ENCODE peak calls at places on chromosomes 6 and 20, in eight cellular contexts. G is mesendoderm, Q is neural progenitor cell, R is neuronal stem cell, W is GM23338, M is IMR-90, L is fibroblast of lung, S is PC-3. U is an unnamed sample.

GRCh38 chr20:10209091-10209490 is 9.5 kb upstream of the SNAP25 start:
- DNase-seq in G (no peak), Q (no peak), R (no peak), W (no peak), M (peak; percentile 73), L (peak; percentile 55), S (no peak), U (no peak)

GRCh38 chr20:20367681-20368413 is at the start of gene INSM1:
- DNase-seq in G (peak; percentile 40), Q (peak; percentile 90), R (peak; percentile 73), W (peak; percentile 75), M (no peak), L (no peak), S (no peak), U (no peak)

GRCh38 chr6:154595538-154595937 is 85.1 kb upstream of the CNKSR3 start:
- DNase-seq in G (no peak), Q (no peak), R (no peak), W (no peak), M (no peak), L (no peak), S (no peak), U (no peak)

GRCh38 chr6:2396856-2397640 is 151.6 kb upstream of the GMDS start:
- DNase-seq in G (no peak), Q (no peak), R (no peak), W (no peak), M (peak; percentile 85), L (peak; percentile 86), S (no peak), U (no peak)

GRCh38 chr6:130282234-130282995 is 59.7 kb upstream of the SAMD3 start:
- DNase-seq in G (peak; percentile 54), Q (peak; percentile 49), R (no peak), W (peak; percentile 47), M (peak; percentile 45), L (peak; percentile 13), S (peak; percentile 41), U (no peak)

GRCh38 chr20:58649288-58650180 is 1.5 kb upstream of the STX16 start:
- DNase-seq in G (no peak), Q (peak; percentile 51), R (peak; percentile 24), W (peak; percentile 58), M (no peak), L (no peak), S (no peak), U (peak; percentile 50)

GRCh38 chr20:54475334-54476287 is at the start of gene DOK5:
- DNase-seq in G (peak; percentile 71), Q (peak; percentile 74), R (no peak), W (peak; percentile 80), M (peak; percentile 12), L (peak; percentile 72), S (no peak), U (no peak)

GRCh38 chr6:70524721-70525286 is 41.9 kb upstream of the SDHAF4 start:
- DNase-seq in G (no peak), Q (no peak), R (no peak), W (no peak), M (peak; percentile 0), L (no peak), S (no peak), U (no peak)

GRCh38 chr6:26103141-26103769 is 16.0 kb downstream of the HFE start:
- DNase-seq in G (peak; percentile 60), Q (peak; percentile 26), R (no peak), W (no peak), M (peak; percentile 77), L (peak; percentile 81), S (peak; percentile 75), U (no peak)

GRCh38 chr6:1131285-1132079 is 180.4 kb upstream of the FOXQ1 start:
- DNase-seq in G (no peak), Q (no peak), R (no peak), W (no peak), M (peak; percentile 94), L (peak; percentile 62), S (peak; percentile 60), U (no peak)

GRCh38 chr20:38426006-38426405 is 9.1 kb downstream of the SNHG17 start:
- DNase-seq in G (no peak), Q (no peak), R (no peak), W (no peak), M (peak; percentile 95), L (peak; percentile 93), S (peak; percentile 80), U (no peak)

GRCh38 chr6:169839898-169840631 is 88.6 kb downstream of the ERMARD start:
- DNase-seq in G (no peak), Q (no peak), R (no peak), W (no peak), M (no peak), L (no peak), S (no peak), U (no peak)

GRCh38 chr6:169843110-169843509 is 91.7 kb downstream of the ERMARD start:
- DNase-seq in G (no peak), Q (no peak), R (no peak), W (no peak), M (no peak), L (no peak), S (no peak), U (no peak)

GRCh38 chr6:169839493-169839892 is 88.1 kb downstream of the ERMARD start:
- DNase-seq in G (no peak), Q (no peak), R (no peak), W (no peak), M (no peak), L (no peak), S (no peak), U (no peak)

GRCh38 chr6:169841907-169842606 is 90.6 kb downstream of the ERMARD start:
- DNase-seq in G (no peak), Q (no peak), R (no peak), W (no peak), M (no peak), L (no peak), S (no peak), U (no peak)

DNA sequence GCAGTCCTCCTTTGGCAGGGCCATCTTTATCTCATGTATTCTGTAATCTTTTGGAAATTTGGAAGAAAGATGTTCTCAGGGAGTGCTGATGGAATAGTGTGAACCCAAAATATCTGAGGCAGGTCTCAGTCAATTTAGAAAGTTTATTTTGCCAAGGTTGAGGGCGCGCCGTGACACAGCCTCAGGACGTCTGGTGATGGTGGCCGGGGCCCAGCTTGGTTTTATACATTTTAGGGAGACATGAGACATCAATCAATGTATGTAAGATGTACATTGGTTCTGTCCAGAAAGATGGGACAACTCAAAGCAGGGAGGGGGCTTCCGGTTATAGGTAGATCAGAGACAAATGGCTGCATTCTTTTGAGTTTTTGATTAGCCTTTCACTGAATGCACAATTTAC is 89.8 kb downstream of the ERMARD start:
- DNase-seq in G (no peak), Q (no peak), R (no peak), W (no peak), M (no peak), L (no peak), S (no peak), U (no peak)
- H3K27me3 ChIP-seq in G (no peaks in the 10 kb centered on the region), Q (no peaks in the 10 kb centered on the region), R (no peaks in the 10 kb centered on the region), W (no peaks in the 10 kb centered on the region), M (peaks cover 3% of the 10 kb centered on the region), L (no peaks in the 10 kb centered on the region), S (peaks cover 39% of the 10 kb centered on the region), U (peaks cover 5% of the 10 kb centered on the region)

GRCh38 chr20:15061955-15062354 is 724.5 kb upstream of the FLRT3 start:
- DNase-seq in G (peak; percentile 65), Q (peak; percentile 9), R (no peak), W (peak; percentile 59), M (no peak), L (no peak), S (peak; percentile 34), U (no peak)
- H3K4me2 ChIP-seq in G (no peak overlapping the region), Q (no peak overlapping the region), R (no peak overlapping the region), W (no peak overlapping the region), M (no peak overlapping the region), L (no peak overlapping the region), S (no peak overlapping the region), U (no peak overlapping the region)

GRCh38 chr6:19833947-19834346 is 3.2 kb upstream of the ID4 start:
- DNase-seq in G (no peak), Q (no peak), R (no peak), W (no peak), M (no peak), L (no peak), S (no peak), U (no peak)
- H3K27me3 ChIP-seq in G (no peaks in the 10 kb centered on the region), Q (peaks cover 16% of the 10 kb centered on the region), R (no peaks in the 10 kb centered on the region), W (peaks cover 18% of the 10 kb centered on the region), M (no peaks in the 10 kb centered on the region), L (no peaks in the 10 kb centered on the region), S (peaks cover 2% of the 10 kb centered on the region), U (no peaks in the 10 kb centered on the region)

DNA sequence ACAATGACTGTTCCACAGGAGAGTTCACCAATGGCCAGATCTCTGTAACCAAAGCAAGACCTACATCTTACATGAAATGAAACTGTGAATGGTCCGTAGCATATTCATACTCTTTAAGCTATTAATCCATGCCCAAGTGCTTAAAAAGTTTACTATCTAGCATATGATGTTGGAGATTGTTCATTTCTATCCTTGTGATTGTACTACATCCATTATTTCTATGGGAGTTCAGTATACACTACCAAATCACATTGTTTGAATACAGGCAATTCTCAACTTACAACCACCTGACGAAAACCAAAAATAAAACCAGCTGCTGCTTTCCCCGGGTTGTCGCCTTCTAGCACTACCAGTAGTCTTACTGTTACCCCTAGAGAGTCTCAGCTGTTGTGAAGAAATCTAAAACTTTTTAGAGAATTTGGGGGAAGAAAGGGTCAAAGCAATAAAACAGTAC is 37.9 kb downstream of the HIVEP2 start:
- DNase-seq in G (no peak), Q (no peak), R (no peak), W (no peak), M (no peak), L (no peak), S (no peak), U (no peak)
- H3K4me2 ChIP-seq in G (no peak overlapping the region), Q (no peak overlapping the region), R (no peak overlapping the region), W (peak overlapping the region; percentile 40), M (no peak overlapping the region), L (no peak overlapping the region), S (no peak overlapping the region), U (no peak overlapping the region)

GRCh38 chr20:757509-757908 is 10.8 kb downstream of the SLC52A3 start:
- DNase-seq in G (no peak), Q (no peak), R (no peak), W (no peak), M (no peak), L (no peak), S (no peak), U (no peak)

GRCh38 chr20:755931-756330 is 12.4 kb downstream of the SLC52A3 start:
- DNase-seq in G (no peak), Q (no peak), R (no peak), W (no peak), M (no peak), L (no peak), S (no peak), U (no peak)

GRCh38 chr20:761418-762381 is 6.6 kb downstream of the SLC52A3 start:
- DNase-seq in G (no peak), Q (no peak), R (no peak), W (no peak), M (no peak), L (no peak), S (no peak), U (no peak)

GRCh38 chr20:764255-764654 is 4.0 kb downstream of the SLC52A3 start:
- DNase-seq in G (no peak), Q (no peak), R (no peak), W (no peak), M (no peak), L (no peak), S (no peak), U (no peak)

GRCh38 chr20:760751-761417 is 7.4 kb downstream of the SLC52A3 start:
- DNase-seq in G (peak; percentile 73), Q (peak; percentile 80), R (peak; percentile 64), W (peak; percentile 79), M (no peak), L (peak; percentile 2), S (no peak), U (no peak)
- H3K27me3 ChIP-seq in G (no peaks in the 10 kb centered on the region), Q (peaks cover 35% of the 10 kb centered on the region), R (no peaks in the 10 kb centered on the region), W (peaks cover 8% of the 10 kb centered on the region), M (peaks cover 9% of the 10 kb centered on the region), L (peaks cover 4% of the 10 kb centered on the region), S (no peaks in the 10 kb centered on the region), U (peaks cover 4% of the 10 kb centered on the region)